ENCODE peak calls at places on chromosomes 6 and 20, in nine cellular contexts. One of them, this sample, is unnamed.

GRCh38 chr6:159978291-159979135 is 9.6 kb downstream of the IGF2R start:
- DNase-seq in EH: no peak
- DNase-seq in right cardiac atrium: no peak
- DNase-seq in renal cortical epithelial cell: peak; percentile 80
- DNase-seq in NCI-H460: no peak
- DNase-seq in globus pallidus: no peak
- DNase-seq in astrocyte of the cerebellum: no peak
- DNase-seq in activated CD8-positive, alpha-beta memory T cell treated with anti-CD3 and anti-CD28 coated beads, Interleukin-2, amount 50 U/mL, for 4 hours: peak; percentile 37
- DNase-seq in neuronal stem cell: no peak
- DNase-seq in this sample: peak; percentile 85

GRCh38 chr6:152170702-152171667 is 363.5 kb downstream of the ESR1 start:
- DNase-seq in EH: no peak
- DNase-seq in right cardiac atrium: no peak
- DNase-seq in renal cortical epithelial cell: no peak
- DNase-seq in NCI-H460: no peak
- DNase-seq in globus pallidus: no peak
- DNase-seq in astrocyte of the cerebellum: peak; percentile 81
- DNase-seq in activated CD8-positive, alpha-beta memory T cell treated with anti-CD3 and anti-CD28 coated beads, Interleukin-2, amount 50 U/mL, for 4 hours: peak; percentile 25
- DNase-seq in neuronal stem cell: no peak
- DNase-seq in this sample: no peak

GRCh38 chr6:136408205-136408604 is 118.6 kb upstream of the BCLAF1 start:
- DNase-seq in EH: peak; percentile 10
- DNase-seq in right cardiac atrium: no peak
- DNase-seq in renal cortical epithelial cell: no peak
- DNase-seq in NCI-H460: no peak
- DNase-seq in globus pallidus: no peak
- DNase-seq in astrocyte of the cerebellum: peak; percentile 35
- DNase-seq in activated CD8-positive, alpha-beta memory T cell treated with anti-CD3 and anti-CD28 coated beads, Interleukin-2, amount 50 U/mL, for 4 hours: no peak
- DNase-seq in neuronal stem cell: no peak
- DNase-seq in this sample: no peak

GRCh38 chr6:19754686-19755085 is 82.5 kb upstream of the ID4 start:
- DNase-seq in EH: no peak
- DNase-seq in right cardiac atrium: no peak
- DNase-seq in renal cortical epithelial cell: no peak
- DNase-seq in NCI-H460: no peak
- DNase-seq in globus pallidus: no peak
- DNase-seq in astrocyte of the cerebellum: no peak
- DNase-seq in activated CD8-positive, alpha-beta memory T cell treated with anti-CD3 and anti-CD28 coated beads, Interleukin-2, amount 50 U/mL, for 4 hours: no peak
- DNase-seq in neuronal stem cell: no peak
- DNase-seq in this sample: no peak

GRCh38 chr6:32982084-32982701 is 13.8 kb downstream of the BRD2 start:
- DNase-seq in EH: peak; percentile 25
- DNase-seq in right cardiac atrium: no peak
- DNase-seq in renal cortical epithelial cell: no peak
- DNase-seq in NCI-H460: no peak
- DNase-seq in globus pallidus: no peak
- DNase-seq in astrocyte of the cerebellum: no peak
- DNase-seq in activated CD8-positive, alpha-beta memory T cell treated with anti-CD3 and anti-CD28 coated beads, Interleukin-2, amount 50 U/mL, for 4 hours: no peak
- DNase-seq in neuronal stem cell: no peak
- DNase-seq in this sample: no peak

GRCh38 chr6:87860902-87861301 is 158.9 kb upstream of the AKIRIN2 start:
- DNase-seq in EH: no peak
- DNase-seq in right cardiac atrium: no peak
- DNase-seq in renal cortical epithelial cell: no peak
- DNase-seq in NCI-H460: no peak
- DNase-seq in globus pallidus: no peak
- DNase-seq in astrocyte of the cerebellum: no peak
- DNase-seq in activated CD8-positive, alpha-beta memory T cell treated with anti-CD3 and anti-CD28 coated beads, Interleukin-2, amount 50 U/mL, for 4 hours: no peak
- DNase-seq in neuronal stem cell: no peak
- DNase-seq in this sample: no peak

GRCh38 chr6:88502391-88502790 is 336.2 kb upstream of the CNR1 start:
- DNase-seq in EH: no peak
- DNase-seq in right cardiac atrium: no peak
- DNase-seq in renal cortical epithelial cell: no peak
- DNase-seq in NCI-H460: no peak
- DNase-seq in globus pallidus: no peak
- DNase-seq in astrocyte of the cerebellum: no peak
- DNase-seq in activated CD8-positive, alpha-beta memory T cell treated with anti-CD3 and anti-CD28 coated beads, Interleukin-2, amount 50 U/mL, for 4 hours: no peak
- DNase-seq in neuronal stem cell: no peak
- DNase-seq in this sample: no peak

GRCh38 chr20:53030061-53030460 is 57.9 kb downstream of the TSHZ2 start:
- DNase-seq in EH: no peak
- DNase-seq in right cardiac atrium: no peak
- DNase-seq in renal cortical epithelial cell: no peak
- DNase-seq in NCI-H460: no peak
- DNase-seq in globus pallidus: no peak
- DNase-seq in astrocyte of the cerebellum: no peak
- DNase-seq in activated CD8-positive, alpha-beta memory T cell treated with anti-CD3 and anti-CD28 coated beads, Interleukin-2, amount 50 U/mL, for 4 hours: no peak
- DNase-seq in neuronal stem cell: no peak
- DNase-seq in this sample: no peak

GRCh38 chr6:37209461-37210205 is 39.7 kb downstream of the PIM1 start:
- DNase-seq in EH: no peak
- DNase-seq in right cardiac atrium: no peak
- DNase-seq in renal cortical epithelial cell: no peak
- DNase-seq in NCI-H460: no peak
- DNase-seq in globus pallidus: no peak
- DNase-seq in astrocyte of the cerebellum: no peak
- DNase-seq in activated CD8-positive, alpha-beta memory T cell treated with anti-CD3 and anti-CD28 coated beads, Interleukin-2, amount 50 U/mL, for 4 hours: peak; percentile 55
- DNase-seq in neuronal stem cell: no peak
- DNase-seq in this sample: no peak

GRCh38 chr20:3174442-3175263 is 1.3 kb upstream of the LZTS3 start:
- DNase-seq in EH: peak; percentile 49
- DNase-seq in right cardiac atrium: no peak
- DNase-seq in renal cortical epithelial cell: peak; percentile 61
- DNase-seq in NCI-H460: no peak
- DNase-seq in globus pallidus: no peak
- DNase-seq in astrocyte of the cerebellum: no peak
- DNase-seq in activated CD8-positive, alpha-beta memory T cell treated with anti-CD3 and anti-CD28 coated beads, Interleukin-2, amount 50 U/mL, for 4 hours: no peak
- DNase-seq in neuronal stem cell: no peak
- DNase-seq in this sample: no peak

GRCh38 chr20:47272893-47273590 is 83.5 kb downstream of the ZMYND8 start:
- DNase-seq in EH: peak; percentile 74
- DNase-seq in right cardiac atrium: no peak
- DNase-seq in renal cortical epithelial cell: peak; percentile 68
- DNase-seq in NCI-H460: peak; percentile 74
- DNase-seq in globus pallidus: peak; percentile 69
- DNase-seq in astrocyte of the cerebellum: peak; percentile 66
- DNase-seq in activated CD8-positive, alpha-beta memory T cell treated with anti-CD3 and anti-CD28 coated beads, Interleukin-2, amount 50 U/mL, for 4 hours: peak; percentile 39
- DNase-seq in neuronal stem cell: peak; percentile 70
- DNase-seq in this sample: peak; percentile 71

GRCh38 chr20:59835448-59836395 is 97.7 kb downstream of the SYCP2 start:
- DNase-seq in EH: peak; percentile 70
- DNase-seq in right cardiac atrium: peak; percentile 85
- DNase-seq in renal cortical epithelial cell: peak; percentile 14
- DNase-seq in NCI-H460: no peak
- DNase-seq in globus pallidus: peak; percentile 60
- DNase-seq in astrocyte of the cerebellum: peak; percentile 4
- DNase-seq in activated CD8-positive, alpha-beta memory T cell treated with anti-CD3 and anti-CD28 coated beads, Interleukin-2, amount 50 U/mL, for 4 hours: no peak
- DNase-seq in neuronal stem cell: peak; percentile 49
- DNase-seq in this sample: no peak

GRCh38 chr6:7236312-7237209 is 76.4 kb downstream of the SSR1 start:
- DNase-seq in EH: no peak
- DNase-seq in right cardiac atrium: no peak
- DNase-seq in renal cortical epithelial cell: peak; percentile 56
- DNase-seq in NCI-H460: no peak
- DNase-seq in globus pallidus: no peak
- DNase-seq in astrocyte of the cerebellum: no peak
- DNase-seq in activated CD8-positive, alpha-beta memory T cell treated with anti-CD3 and anti-CD28 coated beads, Interleukin-2, amount 50 U/mL, for 4 hours: no peak
- DNase-seq in neuronal stem cell: no peak
- DNase-seq in this sample: no peak

GRCh38 chr20:18504479-18505060 is 3.2 kb upstream of the SEC23B start:
- DNase-seq in EH: peak; percentile 35
- DNase-seq in right cardiac atrium: peak; percentile 81
- DNase-seq in renal cortical epithelial cell: peak; percentile 23
- DNase-seq in NCI-H460: no peak
- DNase-seq in globus pallidus: no peak
- DNase-seq in astrocyte of the cerebellum: no peak
- DNase-seq in activated CD8-positive, alpha-beta memory T cell treated with anti-CD3 and anti-CD28 coated beads, Interleukin-2, amount 50 U/mL, for 4 hours: no peak
- DNase-seq in neuronal stem cell: no peak
- DNase-seq in this sample: no peak

GRCh38 chr6:160887616-160888015 is 104.0 kb upstream of the MAP3K4 start:
- DNase-seq in EH: no peak
- DNase-seq in right cardiac atrium: no peak
- DNase-seq in renal cortical epithelial cell: no peak
- DNase-seq in NCI-H460: no peak
- DNase-seq in globus pallidus: no peak
- DNase-seq in astrocyte of the cerebellum: no peak
- DNase-seq in activated CD8-positive, alpha-beta memory T cell treated with anti-CD3 and anti-CD28 coated beads, Interleukin-2, amount 50 U/mL, for 4 hours: no peak
- DNase-seq in neuronal stem cell: no peak
- DNase-seq in this sample: no peak

GRCh38 chr6:25465931-25466330 is 186.1 kb upstream of the SCGN start:
- DNase-seq in EH: no peak
- DNase-seq in right cardiac atrium: no peak
- DNase-seq in renal cortical epithelial cell: no peak
- DNase-seq in NCI-H460: no peak
- DNase-seq in globus pallidus: no peak
- DNase-seq in astrocyte of the cerebellum: no peak
- DNase-seq in activated CD8-positive, alpha-beta memory T cell treated with anti-CD3 and anti-CD28 coated beads, Interleukin-2, amount 50 U/mL, for 4 hours: no peak
- DNase-seq in neuronal stem cell: no peak
- DNase-seq in this sample: no peak

GRCh38 chr6:2819891-2820814 is 21.5 kb downstream of the SERPINB1 start:
- DNase-seq in EH: no peak
- DNase-seq in right cardiac atrium: no peak
- DNase-seq in renal cortical epithelial cell: no peak
- DNase-seq in NCI-H460: no peak
- DNase-seq in globus pallidus: no peak
- DNase-seq in astrocyte of the cerebellum: no peak
- DNase-seq in activated CD8-positive, alpha-beta memory T cell treated with anti-CD3 and anti-CD28 coated beads, Interleukin-2, amount 50 U/mL, for 4 hours: no peak
- DNase-seq in neuronal stem cell: no peak
- DNase-seq in this sample: no peak

GRCh38 chr6:30508890-30509736 is 19.8 kb downstream of the HLA-E start:
- DNase-seq in EH: peak; percentile 71
- DNase-seq in right cardiac atrium: no peak
- DNase-seq in renal cortical epithelial cell: peak; percentile 36
- DNase-seq in NCI-H460: no peak
- DNase-seq in globus pallidus: no peak
- DNase-seq in astrocyte of the cerebellum: no peak
- DNase-seq in activated CD8-positive, alpha-beta memory T cell treated with anti-CD3 and anti-CD28 coated beads, Interleukin-2, amount 50 U/mL, for 4 hours: no peak
- DNase-seq in neuronal stem cell: no peak
- DNase-seq in this sample: no peak